ENCODE peak calls at places on chromosomes 13 and 19, in four cellular contexts. X is anterior cingulate cortex, K is body of pancreas, D is GM23248. U is an unnamed sample.
A peak's percentile ranks its signal among the peaks of the same experiment; 100 is the strongest.

GRCh38 chr13:46495647-46496046 is 57.3 kb upstream of the LRCH1 start:
- DNase-seq in X (no peak), K (no peak), D (peak; percentile 34), U (peak; percentile 57)

GRCh38 chr13:113553541-113554332 is 30.8 kb upstream of the TFDP1 start:
- DNase-seq in X (no peak), K (no peak), D (no peak), U (no peak)

GRCh38 chr13:113153810-113154748 is 4.4 kb upstream of the PROZ start:
- DNase-seq in X (no peak), K (peak; percentile 91), D (peak; percentile 81), U (peak; percentile 52)

GRCh38 chr19:5369962-5370367 is 29.4 kb upstream of the PTPRS start:
- DNase-seq in X (no peak), K (peak; percentile 56), D (peak; percentile 46), U (peak; percentile 28)

GRCh38 chr13:92994056-92994455 is 232.6 kb upstream of the GPC6 start:
- DNase-seq in X (no peak), K (no peak), D (peak; percentile 52), U (peak; percentile 50)

GRCh38 chr19:23914402-23915286 is at the start of gene ZNF726:
- DNase-seq in X (peak; percentile 71), K (peak; percentile 64), D (peak; percentile 96), U (peak; percentile 96)

GRCh38 chr13:50678464-50679162 is 164.9 kb downstream of the DLEU7 start:
- DNase-seq in X (no peak), K (no peak), D (peak; percentile 95), U (peak; percentile 88)

GRCh38 chr13:108993346-108993745 is 363.9 kb downstream of the MYO16 start:
- DNase-seq in X (no peak), K (no peak), D (peak; percentile 54), U (peak; percentile 63)

GRCh38 chr19:45782820-45783785 is 813 bp upstream of the DMPK start:
- DNase-seq in X (no peak), K (no peak), D (peak; percentile 92), U (peak; percentile 71)

GRCh38 chr19:13718733-13719132 is 45.6 kb upstream of the MRI1 start:
- DNase-seq in X (no peak), K (peak; percentile 28), D (peak; percentile 87), U (peak; percentile 47)

GRCh38 chr13:98291658-98292057 is 114.6 kb upstream of the RNF113B start:
- DNase-seq in X (no peak), K (peak; percentile 49), D (no peak), U (no peak)

GRCh38 chr19:14300281-14300680 is 81.0 kb upstream of the ADGRE5 start:
- DNase-seq in X (no peak), K (no peak), D (no peak), U (no peak)

GRCh38 chr19:50377051-50377441 is 789 bp downstream of the NR1H2 start:
- DNase-seq in X (no peak), K (peak; percentile 41), D (peak; percentile 36), U (peak; percentile 17)

GRCh38 chr19:18777156-18777724 is 13.9 kb downstream of the COMP start:
- DNase-seq in X (no peak), K (no peak), D (no peak), U (no peak)

GRCh38 chr13:49620170-49620621 is 8.1 kb upstream of the ARL11 start:
- DNase-seq in X (no peak), K (no peak), D (peak; percentile 22), U (no peak)

GRCh38 chr13:34469212-34469983 is 472.7 kb upstream of the NBEA start:
- DNase-seq in X (no peak), K (no peak), D (no peak), U (no peak)

GRCh38 chr19:12913011-12913561 is 6.0 kb downstream of the SYCE2 start:
- DNase-seq in X (peak; percentile 25), K (peak; percentile 90), D (peak; percentile 76), U (peak; percentile 67)

GRCh38 chr13:46743191-46743590 is 53.8 kb downstream of the ESD start:
- DNase-seq in X (no peak), K (no peak), D (no peak), U (no peak)

GRCh38 chr13:51761638-51762350 is 42.2 kb downstream of the DHRS12 start:
- DNase-seq in X (no peak), K (no peak), D (peak; percentile 74), U (peak; percentile 55)

GRCh38 chr13:33152389-33152788 is 133.2 kb downstream of the STARD13 start:
- DNase-seq in X (no peak), K (no peak), D (no peak), U (no peak)

GRCh38 chr13:77112961-77113360 is 86.0 kb upstream of the FBXL3 start:
- DNase-seq in X (no peak), K (no peak), D (no peak), U (no peak)

GRCh38 chr19:543912-544608 is at the start of gene GZMM:
- DNase-seq in X (no peak), K (no peak), D (no peak), U (no peak)

GRCh38 chr19:10454267-10454666 is 33.9 kb downstream of the PDE4A start:
- DNase-seq in X (no peak), K (no peak), D (peak; percentile 43), U (peak; percentile 19)

GRCh38 chr19:38734426-38735256 is 9.6 kb downstream of the CAPN12 start:
- DNase-seq in X (no peak), K (peak; percentile 35), D (peak; percentile 66), U (no peak)

GRCh38 chr13:72963762-72964161 is 95.0 kb upstream of the KLF5 start:
- DNase-seq in X (no peak), K (no peak), D (no peak), U (no peak)

GRCh38 chr13:98144501-98145350 is 1.8 kb downstream of the FARP1 start:
- DNase-seq in X (no peak), K (peak; percentile 20), D (peak; percentile 79), U (peak; percentile 49)

GRCh38 chr13:110546933-110547332 is 14.6 kb downstream of the RAB20 start:
- DNase-seq in X (no peak), K (peak; percentile 95), D (peak; percentile 52), U (peak; percentile 81)

GRCh38 chr13:75468098-75468497 is 13.9 kb downstream of the TBC1D4 start:
- DNase-seq in X (no peak), K (no peak), D (peak; percentile 56), U (peak; percentile 70)

U was measured in fibroblast of mammary gland.